ENCODE peak calls at places on chromosomes 13 and 19, in six cellular contexts. One of them, this sample, is unnamed.

GRCh38 chr19:49469828-49470614 is 4.0 kb upstream of the FLT3LG start:
- DNase-seq in left ventricle myocardium inferior: no peak
- DNase-seq in Panc1: no peak
- DNase-seq in body of pancreas: no peak
- DNase-seq in BJ: no peak
- DNase-seq in spleen: peak; percentile 94
- DNase-seq in this sample: no peak

GRCh38 chr19:33332248-33332647 is 29.9 kb upstream of the CEBPA start:
- DNase-seq in Panc1: no peak
- DNase-seq in spleen: peak; percentile 74
- DNase-seq in left ventricle myocardium inferior: no peak
- DNase-seq in BJ: no peak
- DNase-seq in body of pancreas: peak; percentile 52
- DNase-seq in this sample: no peak

GRCh38 chr13:40013554-40013953 is 358.1 kb downstream of the COG6 start:
- DNase-seq in body of pancreas: no peak
- DNase-seq in Panc1: no peak
- DNase-seq in spleen: no peak
- DNase-seq in BJ: no peak
- DNase-seq in left ventricle myocardium inferior: no peak
- DNase-seq in this sample: no peak

GRCh38 chr13:28002886-28003698 is 14.6 kb upstream of the URAD start:
- DNase-seq in left ventricle myocardium inferior: no peak
- DNase-seq in BJ: no peak
- DNase-seq in body of pancreas: no peak
- DNase-seq in Panc1: no peak
- DNase-seq in spleen: no peak
- DNase-seq in this sample: no peak

GRCh38 chr13:100517706-100518105 is 70.9 kb downstream of the GGACT start:
- DNase-seq in spleen: no peak
- DNase-seq in BJ: no peak
- DNase-seq in left ventricle myocardium inferior: no peak
- DNase-seq in Panc1: no peak
- DNase-seq in body of pancreas: no peak
- DNase-seq in this sample: no peak

GRCh38 chr19:38162632-38163031 is 61.4 kb downstream of the DPF1 start:
- DNase-seq in body of pancreas: no peak
- DNase-seq in BJ: no peak
- DNase-seq in spleen: no peak
- DNase-seq in left ventricle myocardium inferior: no peak
- DNase-seq in Panc1: no peak
- DNase-seq in this sample: no peak

GRCh38 chr13:28611654-28612131 is 47.2 kb upstream of the POMP start:
- DNase-seq in spleen: no peak
- DNase-seq in BJ: no peak
- DNase-seq in Panc1: no peak
- DNase-seq in body of pancreas: no peak
- DNase-seq in left ventricle myocardium inferior: no peak
- DNase-seq in this sample: no peak

GRCh38 chr13:23941216-23941615 is 43.9 kb upstream of the C1QTNF9B start:
- DNase-seq in Panc1: no peak
- DNase-seq in BJ: no peak
- DNase-seq in left ventricle myocardium inferior: no peak
- DNase-seq in body of pancreas: no peak
- DNase-seq in spleen: no peak
- DNase-seq in this sample: no peak

GRCh38 chr19:35013047-35013819 is 13.1 kb downstream of the GRAMD1A start:
- DNase-seq in Panc1: peak; percentile 32
- DNase-seq in left ventricle myocardium inferior: peak; percentile 76
- DNase-seq in BJ: no peak
- DNase-seq in spleen: peak; percentile 94
- DNase-seq in body of pancreas: peak; percentile 78
- DNase-seq in this sample: no peak

GRCh38 chr19:38850976-38851621 is 1.3 kb upstream of the HNRNPL start:
- DNase-seq in left ventricle myocardium inferior: peak; percentile 35
- DNase-seq in spleen: peak; percentile 92
- DNase-seq in BJ: no peak
- DNase-seq in body of pancreas: no peak
- DNase-seq in Panc1: no peak
- DNase-seq in this sample: no peak

GRCh38 chr13:65914707-65915106 is 1315.4 kb downstream of the PCDH9 start:
- DNase-seq in Panc1: no peak
- DNase-seq in body of pancreas: no peak
- DNase-seq in BJ: no peak
- DNase-seq in spleen: no peak
- DNase-seq in left ventricle myocardium inferior: no peak
- DNase-seq in this sample: no peak

GRCh38 chr13:30408319-30409101 is 13.8 kb upstream of the UBE2L5 start:
- DNase-seq in BJ: no peak
- DNase-seq in spleen: peak; percentile 99
- DNase-seq in body of pancreas: peak; percentile 96
- DNase-seq in Panc1: no peak
- DNase-seq in left ventricle myocardium inferior: peak; percentile 95
- DNase-seq in this sample: no peak

GRCh38 chr13:97307882-97308624 is 85.9 kb downstream of the MBNL2 start:
- DNase-seq in spleen: no peak
- DNase-seq in body of pancreas: peak; percentile 45
- DNase-seq in Panc1: no peak
- DNase-seq in left ventricle myocardium inferior: peak; percentile 51
- DNase-seq in BJ: no peak
- DNase-seq in this sample: no peak

GRCh38 chr13:46948338-46948737 is 51.5 kb upstream of the HTR2A start:
- DNase-seq in Panc1: no peak
- DNase-seq in spleen: no peak
- DNase-seq in body of pancreas: no peak
- DNase-seq in BJ: no peak
- DNase-seq in left ventricle myocardium inferior: no peak
- DNase-seq in this sample: no peak

GRCh38 chr13:97978661-97979450 is 25.4 kb downstream of the IPO5 start:
- DNase-seq in body of pancreas: no peak
- DNase-seq in Panc1: no peak
- DNase-seq in spleen: no peak
- DNase-seq in BJ: no peak
- DNase-seq in left ventricle myocardium inferior: no peak
- DNase-seq in this sample: no peak

GRCh38 chr19:44692379-44692721 is 6.6 kb upstream of the CEACAM16 start:
- DNase-seq in BJ: no peak
- DNase-seq in spleen: no peak
- DNase-seq in left ventricle myocardium inferior: no peak
- DNase-seq in body of pancreas: peak; percentile 48
- DNase-seq in Panc1: no peak
- DNase-seq in this sample: no peak
- H3K4me3 ChIP-seq in BJ: no peak overlapping the region
- H3K4me3 ChIP-seq in spleen: no peak overlapping the region
- H3K4me3 ChIP-seq in left ventricle myocardium inferior: no peak overlapping the region
- H3K4me3 ChIP-seq in body of pancreas: no peak overlapping the region
- H3K4me3 ChIP-seq in Panc1: peak overlapping the region; percentile 1
- H3K4me3 ChIP-seq in this sample: no peak overlapping the region

GRCh38 chr19:57689750-57690149 is 8.0 kb downstream of the ZNF551 start:
- DNase-seq in BJ: no peak
- DNase-seq in Panc1: no peak
- DNase-seq in left ventricle myocardium inferior: no peak
- DNase-seq in spleen: no peak
- DNase-seq in body of pancreas: no peak
- DNase-seq in this sample: no peak
- TF ChIP-seq CTCF in BJ: no peak
- TF ChIP-seq CTCF in Panc1: no peak
- TF ChIP-seq CTCF in left ventricle myocardium inferior: no peak
- TF ChIP-seq CTCF in spleen: no peak
- TF ChIP-seq CTCF in body of pancreas: no peak
- TF ChIP-seq CTCF in this sample: no peak

GRCh38 chr13:89650226-89650625 is 1697.3 kb upstream of the MIR17HG start:
- DNase-seq in left ventricle myocardium inferior: no peak
- DNase-seq in Panc1: no peak
- DNase-seq in BJ: no peak
- DNase-seq in spleen: no peak
- DNase-seq in body of pancreas: no peak
- DNase-seq in this sample: no peak
- H3K4me3 ChIP-seq in left ventricle myocardium inferior: no peak overlapping the region
- H3K4me3 ChIP-seq in Panc1: no peak overlapping the region
- H3K4me3 ChIP-seq in BJ: no peak overlapping the region
- H3K4me3 ChIP-seq in spleen: no peak overlapping the region
- H3K4me3 ChIP-seq in body of pancreas: no peak overlapping the region
- H3K4me3 ChIP-seq in this sample: no peak overlapping the region

DNA sequence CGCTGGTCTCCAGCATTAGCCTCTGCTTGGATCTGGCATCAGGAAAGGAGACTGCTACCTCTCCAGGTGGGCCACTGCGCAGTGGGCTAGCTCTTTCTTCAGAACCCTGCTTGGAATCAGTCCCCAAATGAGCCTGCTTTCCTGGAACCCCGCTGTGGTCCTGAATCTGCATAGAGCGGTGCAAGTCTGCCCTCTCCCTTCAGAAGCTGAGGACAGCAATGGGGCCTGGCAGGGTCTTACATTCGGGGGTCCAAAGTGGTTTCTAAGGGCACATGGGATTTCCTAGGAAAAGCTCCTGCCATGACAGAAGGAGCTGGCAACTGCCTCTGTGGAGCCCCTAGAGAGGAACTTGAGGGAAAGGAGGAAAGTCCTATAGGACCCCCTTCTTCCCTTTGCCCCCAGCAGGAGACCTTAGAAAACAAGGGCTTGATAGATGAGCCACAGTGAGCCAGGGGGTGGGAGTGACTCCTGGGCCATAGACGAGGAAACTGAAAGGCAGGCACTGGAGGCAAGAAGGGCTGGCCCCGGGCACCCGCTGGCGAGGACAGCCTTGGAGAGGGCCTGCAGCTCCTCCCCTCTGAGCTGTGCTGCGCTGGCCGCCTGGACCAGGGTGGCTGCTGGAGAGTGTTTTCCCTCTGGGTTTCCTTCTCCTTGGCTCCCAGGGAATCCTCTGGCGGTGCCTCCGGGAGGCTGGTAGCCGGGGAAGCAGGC is 1.4 kb upstream of the VSTM2B start:
- DNase-seq in BJ: no peak
- DNase-seq in left ventricle myocardium inferior: peak; percentile 2
- DNase-seq in spleen: peak; percentile 61
- DNase-seq in body of pancreas: no peak
- DNase-seq in Panc1: no peak
- DNase-seq in this sample: no peak
- TF ChIP-seq CTCF in BJ: no peak
- TF ChIP-seq CTCF in left ventricle myocardium inferior: no peak
- TF ChIP-seq CTCF in spleen: no peak
- TF ChIP-seq CTCF in body of pancreas: no peak
- TF ChIP-seq CTCF in Panc1: no peak
- TF ChIP-seq CTCF in this sample: no peak

DNA sequence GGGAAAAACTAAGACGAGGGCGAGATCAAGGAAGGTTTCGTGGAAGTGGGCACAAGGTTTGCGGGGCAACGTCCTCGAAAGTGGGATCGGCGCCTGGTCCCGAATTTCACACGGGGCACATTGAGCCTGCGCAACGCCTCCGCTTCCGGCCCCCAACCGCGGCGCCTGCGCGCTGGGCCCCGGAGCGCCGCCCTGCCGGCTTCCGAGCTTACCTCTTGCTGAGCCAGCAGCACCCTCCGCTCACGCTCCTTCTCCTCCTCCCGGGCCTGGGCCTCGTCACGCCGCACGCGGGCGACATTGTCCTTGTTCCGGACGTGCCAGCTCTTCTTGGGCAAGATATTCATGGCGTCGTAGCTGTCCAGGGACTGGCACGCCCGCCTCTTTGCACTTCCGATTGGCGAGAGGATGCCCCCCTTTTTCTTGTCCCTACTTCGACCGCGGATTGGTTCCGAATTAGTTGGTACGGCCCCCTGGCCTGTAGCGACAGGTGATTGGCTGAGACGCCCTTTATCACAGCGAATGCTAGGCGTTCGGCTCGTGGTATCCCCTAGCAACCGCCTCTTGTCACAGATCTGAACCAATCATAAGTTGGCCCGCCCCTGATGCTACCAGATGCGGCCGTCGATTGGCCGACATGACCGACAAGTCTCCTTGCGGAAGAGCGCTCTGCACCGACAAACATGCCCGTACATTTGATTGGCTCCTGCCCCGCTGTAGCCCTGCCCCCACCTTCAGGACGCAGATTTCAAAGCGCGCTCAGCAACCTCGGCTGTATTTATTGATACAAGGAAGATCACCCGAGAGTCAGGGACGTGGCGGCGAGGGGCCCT is at the start of gene LENG1:
- DNase-seq in Panc1: peak; percentile 100
- DNase-seq in left ventricle myocardium inferior: peak; percentile 99
- DNase-seq in spleen: peak; percentile 97
- DNase-seq in BJ: peak; percentile 100
- DNase-seq in body of pancreas: peak; percentile 100
- DNase-seq in this sample: peak; percentile 99
- H3K4me3 ChIP-seq in Panc1: peak within 1 kb of the TSS; percentile 97
- H3K4me3 ChIP-seq in left ventricle myocardium inferior: peak within 1 kb of the TSS; percentile 79
- H3K4me3 ChIP-seq in spleen: peak within 1 kb of the TSS; percentile 74
- H3K4me3 ChIP-seq in BJ: peak within 1 kb of the TSS; percentile 62
- H3K4me3 ChIP-seq in body of pancreas: peak within 1 kb of the TSS; percentile 30
- H3K4me3 ChIP-seq in this sample: peak within 1 kb of the TSS; percentile 90